ENCODE peak calls at places on chromosomes 6 and 20, in ten cellular contexts. T is neural progenitor cell; C is H1; H is hepatocyte; W is stomach; P is lower lobe of right lung; X is CD8-positive, alpha-beta T cell; J is IMR-90; Z is pancreas; I is tibial artery. E is an unnamed sample.

GRCh38 chr6:101462576-101462975 is 69.1 kb downstream of the GRIK2 start:
- DNase-seq in T (no peak), C (no peak), P (no peak), J (peak; percentile 63), X (no peak), W (no peak), I (no peak), Z (no peak), H (no peak), E (no peak)

GRCh38 chr6:169775321-169775720 is 23.9 kb downstream of the ERMARD start:
- DNase-seq in C (no peak), X (no peak), I (peak; percentile 51), H (no peak), W (no peak), T (no peak), Z (no peak), P (no peak), J (no peak), E (no peak)

GRCh38 chr6:45626087-45626891 is 248.6 kb upstream of the SUPT3H start:
- DNase-seq in I (no peak), J (peak; percentile 84), W (no peak), H (no peak), X (no peak), Z (no peak), T (peak; percentile 16), C (no peak), P (no peak), E (peak; percentile 84)

GRCh38 chr6:33426590-33427563 is 7.0 kb downstream of the SYNGAP1 start:
- DNase-seq in J (no peak), P (no peak), T (peak; percentile 34), Z (no peak), W (no peak), C (no peak), H (no peak), I (peak; percentile 61), X (no peak), E (no peak)

GRCh38 chr6:71403422-71404134 is 115.0 kb downstream of the OGFRL1 start:
- DNase-seq in Z (no peak), I (no peak), W (no peak), J (no peak), P (no peak), H (no peak), T (peak; percentile 16), C (no peak), X (no peak), E (no peak)

GRCh38 chr6:89216411-89216810 is 747 bp downstream of the GABRR1 start:
- DNase-seq in Z (no peak), I (peak; percentile 28), P (no peak), X (no peak), T (no peak), C (no peak), J (no peak), W (no peak), H (no peak), E (no peak)

GRCh38 chr20:18254615-18255014 is 33.7 kb upstream of the ZNF133 start:
- DNase-seq in T (no peak), X (no peak), Z (no peak), I (no peak), H (no peak), W (no peak), J (no peak), C (no peak), P (no peak), E (no peak)

GRCh38 chr6:13373488-13373886 is 45.1 kb upstream of the TBC1D7 start:
- DNase-seq in P (no peak), Z (no peak), W (no peak), T (no peak), C (no peak), H (no peak), J (peak; percentile 22), X (no peak), I (no peak), E (no peak)

GRCh38 chr6:99334526-99335127 is 14.8 kb downstream of the FAXC start:
- DNase-seq in P (no peak), H (peak; percentile 59), C (no peak), J (peak; percentile 66), T (peak; percentile 66), W (no peak), X (no peak), Z (no peak), I (no peak), E (no peak)

GRCh38 chr20:53434662-53435061 is 159.0 kb downstream of the ZNF217 start:
- DNase-seq in I (no peak), H (no peak), P (no peak), J (no peak), X (no peak), W (no peak), T (no peak), Z (no peak), C (no peak), E (peak; percentile 5)

GRCh38 chr6:165616116-165616515 is 46.9 kb downstream of the PDE10A start:
- DNase-seq in P (no peak), X (no peak), C (no peak), J (peak; percentile 18), Z (no peak), H (no peak), W (no peak), I (no peak), T (no peak), E (no peak)

GRCh38 chr6:18166314-18167007 is 11.2 kb downstream of the KDM1B start:
- DNase-seq in J (peak; percentile 60), Z (no peak), I (no peak), C (no peak), X (no peak), H (no peak), P (peak; percentile 49), W (no peak), T (no peak), E (no peak)

GRCh38 chr6:117637770-117638169 is 35.5 kb upstream of the GOPC start:
- DNase-seq in J (no peak), Z (no peak), X (no peak), I (no peak), W (no peak), P (no peak), H (no peak), T (no peak), C (no peak), E (no peak)

GRCh38 chr6:155647354-155647753 is 191.7 kb upstream of the NOX3 start:
- DNase-seq in J (peak; percentile 16), I (no peak), Z (no peak), X (no peak), T (no peak), W (no peak), H (no peak), P (no peak), C (no peak), E (no peak)

GRCh38 chr6:169034523-169035167 is 219.0 kb downstream of the THBS2 start:
- DNase-seq in C (no peak), P (no peak), Z (no peak), J (peak; percentile 10), X (no peak), W (no peak), T (no peak), H (no peak), I (no peak), E (no peak)

GRCh38 chr6:140105857-140106256 is 731.4 kb upstream of the CITED2 start:
- DNase-seq in P (no peak), I (no peak), J (no peak), W (no peak), H (peak; percentile 43), X (no peak), T (peak; percentile 55), C (peak; percentile 52), Z (no peak), E (no peak)
- TF ChIP-seq CTCF in P (no peak), I (peak; percentile 28), J (peak; percentile 16), W (no peak), H (peak; percentile 27), X (no peak), T (peak; percentile 55), C (peak; percentile 44), Z (no peak), E (peak; percentile 53)

DNA sequence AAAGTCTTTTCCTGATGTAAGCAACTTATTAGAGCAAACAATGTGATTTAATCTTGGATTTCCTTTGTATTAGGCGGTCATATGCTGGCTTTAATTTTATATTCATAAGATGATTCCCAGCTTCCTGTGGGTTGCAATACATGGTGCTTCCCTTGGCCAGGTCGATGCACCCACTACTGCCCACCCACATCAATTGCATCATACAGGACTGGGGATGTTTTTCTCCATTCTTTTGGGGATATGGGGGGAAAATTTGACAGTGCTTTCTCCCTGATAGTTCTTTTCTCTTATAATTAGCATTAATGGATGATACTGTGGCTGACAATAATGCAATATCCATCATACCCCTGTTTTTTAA is 187.6 kb downstream of the JARID2 start:
- DNase-seq in T (no peak), C (no peak), W (no peak), J (no peak), Z (no peak), H (no peak), P (no peak), I (no peak), X (no peak), E (no peak)
- H3K4me1 ChIP-seq in T (peaks cover 63% of the 10 kb centered on the region), C (peaks cover 35% of the 10 kb centered on the region), W (peaks cover 44% of the 10 kb centered on the region), J (peaks cover 24% of the 10 kb centered on the region), Z (no peaks in the 10 kb centered on the region), H (peaks cover 17% of the 10 kb centered on the region), P (peaks cover 72% of the 10 kb centered on the region), I (peaks cover 32% of the 10 kb centered on the region), X (peaks cover 41% of the 10 kb centered on the region), E (peaks cover 27% of the 10 kb centered on the region)

GRCh38 chr20:62660216-62660615 is 17.9 kb downstream of the SLCO4A1 start:
- DNase-seq in W (no peak), Z (no peak), J (no peak), C (no peak), I (no peak), H (no peak), T (no peak), P (no peak), X (no peak), E (no peak)
- TF ChIP-seq CTCF in W (no peak), Z (no peak), J (no peak), C (no peak), I (no peak), H (no peak), T (no peak), P (no peak), X (no peak), E (no peak)

GRCh38 chr20:49812463-49813304 is at the start of gene SLC9A8:
- DNase-seq in P (peak; percentile 94), Z (peak; percentile 84), X (peak; percentile 88), J (peak; percentile 85), C (peak; percentile 87), I (peak; percentile 94), W (peak; percentile 83), H (peak; percentile 95), T (peak; percentile 95), E (peak; percentile 69)

GRCh38 chr20:49810491-49811190 is 2.0 kb upstream of the SLC9A8 start:
- DNase-seq in T (no peak), C (no peak), P (no peak), J (no peak), I (no peak), X (no peak), Z (no peak), H (no peak), W (no peak), E (no peak)

GRCh38 chr20:49809803-49810359 is 2.7 kb upstream of the SLC9A8 start:
- DNase-seq in J (no peak), X (no peak), C (no peak), T (no peak), I (no peak), H (no peak), Z (no peak), W (no peak), P (no peak), E (no peak)

GRCh38 chr20:49813305-49813974 is 812 bp downstream of the SLC9A8 start:
- DNase-seq in J (no peak), C (no peak), W (no peak), I (no peak), P (no peak), T (no peak), Z (no peak), H (no peak), X (no peak), E (no peak)

GRCh38 chr20:49811825-49812462 is 684 bp upstream of the SLC9A8 start:
- DNase-seq in W (no peak), H (peak; percentile 53), Z (no peak), P (no peak), C (peak; percentile 51), T (no peak), I (no peak), J (peak; percentile 63), X (no peak), E (no peak)
- H3K4me1 ChIP-seq in W (peaks cover 10% of the 10 kb centered on the region), H (peaks cover 11% of the 10 kb centered on the region), Z (peaks cover 6% of the 10 kb centered on the region), P (peaks cover 25% of the 10 kb centered on the region), C (no peaks in the 10 kb centered on the region), T (peaks cover 5% of the 10 kb centered on the region), I (peaks cover 19% of the 10 kb centered on the region), J (peaks cover 7% of the 10 kb centered on the region), X (peaks cover 20% of the 10 kb centered on the region), E (peaks cover 2% of the 10 kb centered on the region)